ENCODE peak calls at places on chromosome 13, in six cellular contexts. R, V, C, F, D and A are unnamed samples.

GRCh38 chr13:109605846-109606245 is 180.5 kb downstream of the IRS2 start:
- DNase-seq in R (peak), V (no peak), C (no peak), F (no peak), D (no peak), A (no peak)

GRCh38 chr13:67235265-67235664 is 5.1 kb upstream of the PCDH9 start:
- DNase-seq in R (no peak), V (no peak), C (no peak), F (no peak), D (no peak), A (no peak)

GRCh38 chr13:86581711-86582110 is 782.5 kb upstream of the SLITRK6 start:
- DNase-seq in R (no peak), V (no peak), C (no peak), F (no peak), D (no peak), A (no peak)

GRCh38 chr13:109744512-109745051 is 41.8 kb downstream of the IRS2 start:
- DNase-seq in R (peak), V (peak), C (no peak), F (no peak), D (no peak), A (no peak)

GRCh38 chr13:42981317-42981716 is 10.7 kb downstream of the EPSTI1 start:
- DNase-seq in R (no peak), V (no peak), C (no peak), F (no peak), D (no peak), A (no peak)

GRCh38 chr13:41407380-41407779 is 50.0 kb upstream of the RGCC start:
- DNase-seq in R (peak), V (no peak), C (no peak), F (no peak), D (no peak), A (no peak)

GRCh38 chr13:94967183-94968039 is 255.1 kb upstream of the SOX21 start:
- DNase-seq in R (peak), V (peak), C (peak), F (peak), D (no peak), A (no peak)

GRCh38 chr13:95349267-95349666 is 48.0 kb upstream of the ABCC4 start:
- DNase-seq in R (peak), V (peak), C (no peak), F (no peak), D (no peak), A (no peak)